ENCODE peak calls at places on chromosomes 11 and 22, in seven cellular contexts. X, N, L, S, G, R and H are unnamed samples.

GRCh38 chr11:44614281-44614680 is 48.8 kb downstream of the CD82 start:
- DNase-seq in G (no peak), X (no peak), N (no peak), S (no peak), R (no peak), L (no peak), H (no peak)

GRCh38 chr11:88656315-88656714 is 318.8 kb upstream of the CTSC start:
- DNase-seq in L (no peak), S (no peak), G (no peak), X (no peak), R (no peak), N (no peak), H (no peak)

GRCh38 chr11:128308793-128309192 is 278.6 kb downstream of the ETS1 start:
- DNase-seq in L (no peak), R (no peak), G (no peak), N (no peak), X (no peak), S (no peak), H (no peak)

GRCh38 chr11:62559204-62559603 is 12.6 kb upstream of the AHNAK start:
- DNase-seq in S (no peak), L (no peak), X (no peak), N (no peak), G (no peak), R (no peak), H (no peak)

GRCh38 chr11:66854231-66854661 is 2.6 kb upstream of the LRFN4 start:
- DNase-seq in G (no peak), X (no peak), R (no peak), N (no peak), L (no peak), S (no peak), H (no peak)

GRCh38 chr22:25510926-25511325 is 53.5 kb upstream of the GRK3 start:
- DNase-seq in L (no peak), G (no peak), X (no peak), R (no peak), N (no peak), S (no peak), H (no peak)

GRCh38 chr22:47718337-47718736 is 955.9 kb downstream of the TBC1D22A start:
- DNase-seq in G (no peak), X (no peak), L (no peak), N (no peak), S (no peak), R (no peak), H (no peak)

GRCh38 chr11:77968337-77968736 is 26.1 kb downstream of the INTS4 start:
- DNase-seq in L (no peak), R (no peak), S (no peak), X (no peak), N (no peak), G (no peak), H (no peak)

GRCh38 chr22:24532075-24532474 is 22.9 kb downstream of the GUCD1 start:
- DNase-seq in R (no peak), X (no peak), N (no peak), L (no peak), G (no peak), S (no peak), H (no peak)